ENCODE peak calls at places on chromosomes 1 and 21, in six cellular contexts. K is GM23338; H is lung; D is uterus; S is CD8-positive, alpha-beta memory T cell; T is upper lobe of right lung. A is an unnamed sample.

GRCh38 chr1:168719306-168720111 is 9.5 kb downstream of the DPT start:
- DNase-seq in K (no peak), H (no peak), D (no peak), S (no peak), T (no peak), A (no peak)

GRCh38 chr1:99672022-99672421 is 26.1 kb downstream of the PALMD start:
- DNase-seq in K (no peak), H (no peak), D (no peak), S (no peak), T (no peak), A (no peak)

GRCh38 chr1:211613951-211614350 is 35.0 kb upstream of the SLC30A1 start:
- DNase-seq in K (no peak), H (no peak), D (no peak), S (no peak), T (no peak), A (no peak)

GRCh38 chr1:200670215-200671118 is 760 bp upstream of the DDX59 start:
- DNase-seq in K (peak; percentile 49), H (peak; percentile 39), D (no peak), S (no peak), T (no peak), A (no peak)

GRCh38 chr1:28971980-28972771 is 57.8 kb downstream of the EPB41 start:
- DNase-seq in K (no peak), H (no peak), D (peak; percentile 66), S (no peak), T (no peak), A (no peak)

GRCh38 chr1:41862411-41863221 is 56.1 kb downstream of the HIVEP3 start:
- DNase-seq in K (no peak), H (no peak), D (no peak), S (no peak), T (no peak), A (no peak)

GRCh38 chr1:116374340-116375164 is 1.5 kb downstream of the ATP1A1 start:
- DNase-seq in K (peak; percentile 46), H (no peak), D (no peak), S (peak; percentile 30), T (no peak), A (no peak)

GRCh38 chr1:188169971-188170370 is 1341.2 kb downstream of the PLA2G4A start:
- DNase-seq in K (no peak), H (no peak), D (no peak), S (no peak), T (no peak), A (no peak)

GRCh38 chr1:85200870-85201339 is at the start of gene SYDE2:
- DNase-seq in K (peak; percentile 82), H (peak; percentile 82), D (peak; percentile 77), S (peak; percentile 83), T (peak; percentile 92), A (peak; percentile 84)

GRCh38 chr1:75134656-75134938 is 409 bp downstream of the LHX8 start:
- DNase-seq in K (peak; percentile 46), H (no peak), D (no peak), S (no peak), T (no peak), A (no peak)

GRCh38 chr1:91513160-91513559 is 12.5 kb downstream of the CDC7 start:
- DNase-seq in K (no peak), H (no peak), D (no peak), S (peak; percentile 19), T (no peak), A (no peak)

GRCh38 chr21:42421018-42421793 is 17.5 kb downstream of the UBASH3A start:
- DNase-seq in K (no peak), H (no peak), D (no peak), S (no peak), T (no peak), A (no peak)

GRCh38 chr1:6026095-6026809 is 19.4 kb upstream of the KCNAB2 start:
- DNase-seq in K (peak; percentile 85), H (peak; percentile 86), D (peak; percentile 45), S (peak; percentile 91), T (peak; percentile 96), A (peak; percentile 37)

GRCh38 chr21:33230518-33231324 is 983 bp downstream of the IFNAR2 start:
- DNase-seq in K (peak; percentile 86), H (peak; percentile 54), D (peak; percentile 43), S (peak; percentile 27), T (peak; percentile 76), A (peak; percentile 34)

DNA sequence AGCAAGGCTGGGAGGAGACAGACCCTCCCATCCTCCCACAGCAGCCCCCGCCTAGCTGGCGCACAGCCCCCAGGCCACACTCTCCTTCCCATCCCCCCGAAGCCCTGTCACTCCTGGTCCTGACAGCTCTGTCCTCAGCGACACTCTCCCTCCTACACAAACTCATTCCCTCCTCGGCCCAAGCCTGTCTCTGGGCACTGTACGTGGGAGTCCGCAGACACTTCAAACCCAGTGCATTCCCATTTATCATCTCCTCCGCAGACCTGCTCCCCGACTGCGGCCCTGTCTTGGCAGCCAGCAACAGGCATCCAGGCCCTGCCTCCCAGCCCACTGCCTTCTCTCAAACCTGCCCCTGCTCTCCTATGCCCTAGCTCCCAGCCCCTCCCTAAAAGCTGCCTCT is 25.0 kb upstream of the EPHB2 start:
- DNase-seq in K (no peak), H (no peak), D (peak; percentile 18), S (no peak), T (no peak), A (no peak)
- H3K27ac ChIP-seq in K (no peak overlapping the region), H (no peak overlapping the region), D (no peak overlapping the region), S (no peak overlapping the region), T (no peak overlapping the region), A (no peak overlapping the region)

GRCh38 chr1:8384088-8384487 is 66.2 kb downstream of the SLC45A1 start:
- DNase-seq in K (no peak), H (no peak), D (peak; percentile 9), S (no peak), T (no peak), A (no peak)

GRCh38 chr1:8382608-8383525 is 65.0 kb downstream of the SLC45A1 start:
- DNase-seq in K (no peak), H (no peak), D (peak; percentile 17), S (no peak), T (no peak), A (no peak)

GRCh38 chr1:8379513-8380186 is 61.7 kb downstream of the SLC45A1 start:
- DNase-seq in K (peak; percentile 33), H (no peak), D (peak; percentile 14), S (no peak), T (no peak), A (no peak)

GRCh38 chr1:8382051-8382505 is 64.2 kb downstream of the SLC45A1 start:
- DNase-seq in K (peak; percentile 40), H (no peak), D (peak; percentile 12), S (no peak), T (no peak), A (no peak)

DNA sequence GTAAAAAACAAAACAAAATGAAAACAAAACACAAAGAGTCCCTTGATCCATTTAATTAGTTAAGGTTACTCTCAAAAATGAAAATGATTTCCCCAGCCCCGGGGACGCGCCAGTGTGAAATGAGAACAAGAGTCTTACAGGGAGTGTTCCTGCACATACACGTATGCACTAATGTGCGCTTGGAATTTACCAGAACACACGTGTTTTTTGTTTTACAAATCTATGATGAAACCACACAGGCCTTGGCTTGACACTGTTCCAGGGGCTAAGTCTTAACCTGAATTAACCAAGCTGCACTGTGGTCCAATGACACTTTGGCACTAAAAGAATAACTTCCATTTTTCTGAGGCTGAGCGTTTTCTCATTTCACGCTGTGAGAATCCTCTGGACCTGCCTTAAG is 63.7 kb downstream of the SLC45A1 start:
- DNase-seq in K (no peak), H (no peak), D (peak; percentile 56), S (no peak), T (no peak), A (no peak)
- H3K4me1 ChIP-seq in K (peaks cover 17% of the 10 kb centered on the region), H (peaks cover 38% of the 10 kb centered on the region), D (peaks cover 65% of the 10 kb centered on the region), S (peaks cover 65% of the 10 kb centered on the region), T (peaks cover 80% of the 10 kb centered on the region), A (peaks cover 13% of the 10 kb centered on the region)

DNA sequence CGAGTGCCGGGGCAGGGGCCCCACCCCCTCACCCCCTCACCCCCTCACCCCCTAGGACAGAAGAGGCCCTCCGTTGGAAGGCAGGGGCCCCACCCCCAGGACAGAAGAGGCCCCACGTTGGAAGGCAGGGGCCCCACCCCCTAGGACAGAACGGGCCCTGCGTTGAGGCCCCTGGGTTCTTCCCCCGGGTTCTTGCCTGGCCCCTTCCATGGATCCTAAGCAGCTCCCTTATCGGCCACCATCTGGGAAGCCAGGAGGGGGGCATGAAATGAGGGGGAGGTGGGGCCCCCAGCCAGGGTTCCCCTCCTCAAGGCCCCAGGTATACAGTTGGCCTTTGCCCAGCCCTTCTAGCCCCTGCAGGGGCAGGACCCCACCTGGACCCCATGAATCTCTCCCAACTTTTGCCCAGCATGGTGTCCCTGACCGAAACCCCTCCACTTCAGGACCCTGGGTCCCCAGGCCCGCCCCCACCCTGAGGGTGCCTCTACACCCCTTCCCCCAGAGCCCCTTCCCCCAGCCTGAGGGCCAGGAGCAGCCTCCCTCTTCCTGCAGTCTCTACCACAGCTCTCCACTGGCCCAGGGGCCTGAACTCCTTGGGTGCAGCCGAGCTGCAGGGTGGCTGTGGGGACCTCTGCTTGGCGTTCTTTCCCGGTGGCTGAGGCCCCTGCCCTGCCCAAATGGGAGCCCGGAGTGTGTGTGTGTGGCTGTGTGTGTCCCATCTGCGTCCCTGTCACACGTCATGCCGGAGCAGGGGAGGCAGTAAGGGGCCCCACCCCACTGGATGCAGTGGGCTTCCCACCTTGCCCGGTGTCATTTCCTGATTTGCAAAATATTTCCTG is 4.3 kb upstream of the VWA1 start:
- DNase-seq in K (no peak), H (no peak), D (no peak), S (no peak), T (peak; percentile 61), A (peak; percentile 70)
- H3K4me3 ChIP-seq in K (no peak overlapping the region), H (no peak overlapping the region), D (no peak overlapping the region), S (no peak overlapping the region), T (no peak overlapping the region), A (no peak overlapping the region)

GRCh38 chr1:89872567-89872966 is 51.7 kb downstream of the LRRC8D start:
- DNase-seq in K (no peak), H (no peak), D (no peak), S (no peak), T (no peak), A (no peak)

GRCh38 chr1:89873757-89874156 is 52.9 kb downstream of the LRRC8D start:
- DNase-seq in K (peak; percentile 23), H (no peak), D (no peak), S (peak; percentile 3), T (no peak), A (no peak)

GRCh38 chr1:89871768-89872473 is 51.1 kb downstream of the LRRC8D start:
- DNase-seq in K (no peak), H (no peak), D (no peak), S (no peak), T (no peak), A (no peak)

GRCh38 chr1:89870998-89871397 is 50.2 kb downstream of the LRRC8D start:
- DNase-seq in K (no peak), H (no peak), D (no peak), S (peak; percentile 37), T (no peak), A (no peak)

DNA sequence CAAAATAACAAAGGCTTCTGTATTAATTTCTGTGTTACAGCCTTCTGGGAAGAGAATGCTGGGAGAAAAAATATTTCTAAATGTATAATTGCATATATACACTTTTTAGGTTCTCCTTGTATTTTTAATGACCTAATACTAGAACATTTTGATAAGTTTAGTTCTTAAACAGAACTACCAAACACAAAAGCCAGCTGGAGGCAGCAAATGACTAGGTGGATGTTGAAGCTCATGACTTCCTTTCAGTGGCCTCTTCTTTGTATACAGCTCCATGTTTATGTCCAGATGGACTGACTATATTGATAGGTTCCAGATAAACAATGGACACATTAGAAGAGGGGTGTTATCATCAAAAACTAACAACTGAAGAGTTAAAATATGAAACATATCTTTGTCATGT is 52.4 kb downstream of the LRRC8D start:
- DNase-seq in K (no peak), H (no peak), D (no peak), S (no peak), T (no peak), A (no peak)
- H3K27ac ChIP-seq in K (no peak overlapping the region), H (peak overlapping the region; percentile 60), D (no peak overlapping the region), S (no peak overlapping the region), T (no peak overlapping the region), A (no peak overlapping the region)

A was measured in pancreas.